ENCODE peak calls at places on chromosomes 1 and 21, in seven cellular contexts. D is suprapubic skin, J is breast epithelium, F is prostate gland, P is spleen, Y is adrenal gland, A is transverse colon. Q is an unnamed sample.

GRCh38 chr1:145959333-145959732 is 1.5 kb upstream of the LIX1L start:
- DNase-seq in P (no peak), D (no peak), J (no peak), A (no peak), Y (no peak), F (no peak), Q (no peak)

GRCh38 chr1:199029855-199030254 is 391.0 kb downstream of the PTPRC start:
- DNase-seq in F (no peak), D (no peak), P (no peak), A (no peak), J (no peak), Y (no peak), Q (no peak)

GRCh38 chr1:116943438-116943837 is 33.7 kb downstream of the PTGFRN start:
- DNase-seq in J (no peak), A (no peak), F (no peak), D (no peak), P (no peak), Y (peak), Q (no peak)

GRCh38 chr1:214990619-214991018 is 91.9 kb upstream of the KCNK2 start:
- DNase-seq in Y (no peak), J (no peak), F (no peak), P (no peak), D (no peak), A (no peak), Q (no peak)

GRCh38 chr1:9700340-9700739 is 48.8 kb downstream of the PIK3CD start:
- DNase-seq in A (no peak), P (no peak), Y (no peak), F (no peak), J (no peak), D (no peak), Q (no peak)

GRCh38 chr1:63731117-63732043 is 42.4 kb upstream of the ROR1 start:
- DNase-seq in J (no peak), P (no peak), F (no peak), Y (peak), D (no peak), A (peak), Q (no peak)

GRCh38 chr1:106937104-106937503 is 119.4 kb upstream of the PRMT6 start:
- DNase-seq in F (no peak), Y (no peak), D (no peak), J (no peak), A (no peak), P (no peak), Q (no peak)

GRCh38 chr1:24910751-24911650 is 19.1 kb downstream of the RUNX3 start:
- DNase-seq in F (no peak), J (no peak), P (peak), Y (no peak), A (peak), D (no peak), Q (no peak)

GRCh38 chr1:60342569-60342968 is 269.0 kb upstream of the C1orf87 start:
- DNase-seq in A (no peak), J (no peak), D (no peak), Y (no peak), F (no peak), P (no peak), Q (no peak)

GRCh38 chr1:71196685-71197084 is 115.8 kb upstream of the ZRANB2 start:
- DNase-seq in F (no peak), Y (no peak), D (no peak), J (no peak), A (no peak), P (no peak), Q (no peak)

GRCh38 chr1:67060811-67061218 is 6.9 kb upstream of the SLC35D1 start:
- DNase-seq in A (no peak), D (no peak), Y (peak), F (no peak), P (no peak), J (no peak), Q (peak)

GRCh38 chr1:192907545-192908243 is 98.9 kb downstream of the RGS2 start:
- DNase-seq in D (no peak), Y (no peak), F (no peak), P (no peak), A (no peak), J (no peak), Q (no peak)

GRCh38 chr1:206709772-206710456 is 25.2 kb downstream of the MAPKAPK2 start:
- DNase-seq in J (no peak), D (no peak), Y (no peak), A (no peak), F (no peak), P (no peak), Q (no peak)

GRCh38 chr1:56644941-56645662 is at the start of gene PRKAA2:
- DNase-seq in P (peak), F (peak), Y (peak), A (peak), J (peak), D (no peak), Q (peak)

GRCh38 chr1:61605607-61606321 is 119.2 kb downstream of the TM2D1 start:
- DNase-seq in J (no peak), F (no peak), D (no peak), Y (no peak), A (no peak), P (no peak), Q (no peak)

GRCh38 chr1:958823-959729 is at the start of gene NOC2L:
- DNase-seq in P (peak), Y (peak), J (peak), A (peak), F (peak), D (peak), Q (peak)

GRCh38 chr1:226785805-226786204 is 46.7 kb upstream of the ITPKB start:
- DNase-seq in P (no peak), F (no peak), J (no peak), Y (no peak), D (no peak), A (no peak), Q (no peak)
- H3K4me3 ChIP-seq in P (no peak), F (no peak), J (no peak), Y (no peak), D (no peak), A (no peak), Q (no peak)

DNA sequence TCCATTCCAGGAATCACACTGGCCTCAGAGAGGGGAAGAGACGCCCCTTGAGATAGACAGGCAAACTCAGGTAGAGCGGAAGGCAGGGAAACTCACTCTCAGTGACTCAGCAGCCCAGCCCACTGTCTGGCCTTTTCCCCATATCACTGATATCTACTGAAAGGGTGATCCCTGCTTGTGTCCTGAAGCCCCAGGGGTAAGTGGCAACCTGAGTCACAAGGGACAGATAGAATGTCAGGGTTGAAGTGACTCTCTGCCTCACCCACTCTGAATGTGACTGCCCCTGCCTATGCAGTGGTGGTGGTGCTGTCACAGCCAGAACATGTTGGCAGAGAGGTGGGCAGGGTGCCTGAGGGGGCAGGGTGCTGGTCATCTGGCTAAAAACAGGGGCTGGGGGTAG is 157.5 kb upstream of the FGGY start:
- DNase-seq in D (no peak), Y (peak), F (no peak), A (no peak), P (no peak), J (no peak), Q (no peak)
- TF ChIP-seq POLR2A in D (no peak), Y (no peak), F (no peak), A (no peak), P (no peak), J (no peak), Q (no peak)

GRCh38 chr21:33586927-33587326 is 1.6 kb downstream of the DONSON start:
- DNase-seq in P (no peak), D (no peak), J (no peak), F (no peak), A (no peak), Y (no peak), Q (no peak)
- H3K4me3 ChIP-seq in P (no peak), D (no peak), J (no peak), F (no peak), A (no peak), Y (no peak), Q (no peak)

DNA sequence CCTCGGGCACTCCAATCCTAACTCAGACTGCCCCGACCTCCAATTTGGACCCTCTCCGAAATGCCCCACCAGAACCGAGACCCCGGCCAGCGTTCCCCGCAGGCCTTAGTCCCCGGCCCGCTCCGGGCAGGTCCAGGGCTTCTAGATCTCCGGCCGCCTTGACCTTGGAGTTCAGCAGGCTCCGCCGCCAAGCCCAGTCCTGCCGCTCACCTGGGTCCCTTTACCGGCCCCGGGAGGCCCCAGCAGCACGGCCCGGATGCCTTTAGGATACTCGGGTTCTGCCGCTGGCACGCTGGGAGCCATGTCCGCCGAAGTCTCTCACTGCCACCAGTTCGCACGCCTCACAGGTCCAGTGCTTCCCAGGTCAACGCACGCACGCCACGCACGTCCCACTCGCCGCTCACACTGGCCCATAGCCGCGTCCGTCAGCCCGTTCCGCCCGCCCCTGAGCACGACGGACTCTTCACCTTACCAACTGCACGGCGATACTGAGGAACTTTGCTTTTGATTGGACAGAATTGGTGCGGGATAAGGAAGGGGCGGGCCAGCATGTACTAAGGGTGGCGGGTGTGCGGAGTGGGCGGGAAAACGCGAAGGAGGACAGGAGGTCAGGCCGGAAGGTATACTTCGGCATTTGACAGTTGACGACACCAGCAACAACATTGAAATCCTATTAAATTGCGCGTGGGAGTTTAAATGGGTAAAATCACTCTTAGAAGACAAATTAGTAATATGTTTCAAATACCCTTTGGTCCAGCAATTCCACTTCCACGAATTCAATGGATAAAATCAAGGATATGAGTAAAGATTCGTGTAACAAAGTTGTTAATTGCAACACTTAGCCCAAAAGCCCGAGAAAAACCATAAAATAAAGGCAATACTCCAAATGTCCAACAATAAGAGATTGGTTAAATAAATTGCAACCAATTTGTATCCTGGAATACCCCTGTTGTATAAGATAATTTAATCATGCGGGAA is at the start of gene AK2:
- DNase-seq in P (peak), Y (peak), D (peak), J (peak), A (peak), F (peak), Q (peak)
- TF ChIP-seq POLR2A in P (peak), Y (peak), D (no peak), J (peak), A (peak), F (peak), Q (peak)

GRCh38 chr1:33342041-33342723 is 21.3 kb upstream of the A3GALT2 start:
- DNase-seq in Y (peak), P (no peak), F (peak), D (no peak), J (peak), A (peak), Q (peak)
- H3K4me3 ChIP-seq in Y (no peak), P (no peak), F (no peak), D (peak), J (peak), A (no peak), Q (no peak)

DNA sequence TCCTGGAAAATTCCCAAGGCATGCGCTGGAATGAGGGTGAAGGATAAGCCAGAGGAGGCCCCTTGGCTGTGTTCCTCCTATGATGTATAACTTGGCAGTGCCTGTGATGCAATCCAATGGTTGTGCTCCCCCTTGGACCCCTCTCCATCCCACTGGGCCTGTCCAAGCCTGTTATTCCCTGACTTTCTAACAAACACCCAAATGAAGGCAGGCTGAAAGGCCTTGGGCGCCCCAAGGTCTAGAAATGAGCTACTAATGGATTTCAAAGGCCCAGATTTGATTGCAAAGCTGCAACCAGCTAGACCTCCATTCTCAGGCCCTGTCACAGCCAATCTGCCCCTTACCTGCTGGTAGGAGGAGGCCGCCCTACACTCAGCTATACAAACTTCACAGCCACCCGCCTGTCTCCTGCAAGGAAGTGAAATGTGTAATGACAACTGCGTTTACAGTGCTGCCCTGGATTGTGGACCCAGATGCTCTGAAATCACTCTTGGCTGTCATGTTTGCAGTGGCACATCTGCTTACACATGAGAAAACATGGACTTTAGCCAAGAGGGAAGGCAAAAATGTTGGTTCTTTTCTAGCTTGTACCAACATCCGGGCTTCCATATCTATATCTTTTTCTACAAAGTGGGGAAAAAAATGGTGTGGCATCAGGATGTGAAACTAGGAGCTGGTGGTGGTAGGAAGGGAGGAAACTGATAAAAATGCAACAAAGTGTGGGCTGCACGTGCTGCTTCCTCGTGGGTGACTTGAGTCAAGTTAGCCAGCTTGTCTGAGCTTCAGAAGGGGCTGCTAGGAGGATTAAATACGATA is 130.3 kb downstream of the TRABD2B start:
- DNase-seq in J (no peak), P (no peak), Y (no peak), F (no peak), D (no peak), A (no peak), Q (no peak)
- TF ChIP-seq POLR2A in J (no peak), P (no peak), Y (no peak), F (no peak), D (no peak), A (no peak), Q (no peak)